ENCODE peak calls at places on chromosomes 2 and 18, in eight cellular contexts. V is upper lobe of right lung, I is spleen, Z is left lung, E is fibroblast of mammary gland, G is DND-41, N is AG04450, Q is suprapubic skin. M is an unnamed sample.

GRCh38 chr2:219428469-219428868 is 6.2 kb upstream of the SPEG start:
- DNase-seq in E (no peak), N (no peak), Z (no peak), G (no peak), Q (no peak), V (no peak), I (no peak), M (no peak)

GRCh38 chr2:78417355-78417754 is 608.1 kb upstream of the REG3G start:
- DNase-seq in Z (no peak), E (no peak), I (no peak), N (no peak), V (no peak), Q (no peak), G (no peak), M (no peak)

GRCh38 chr2:105790467-105791118 is 45.9 kb downstream of the NCK2 start:
- DNase-seq in I (no peak), Z (no peak), N (no peak), E (no peak), G (no peak), Q (no peak), V (no peak), M (no peak)

GRCh38 chr2:202945-203344 is 60.9 kb downstream of the SH3YL1 start:
- DNase-seq in N (no peak), Q (no peak), G (no peak), V (no peak), I (no peak), Z (no peak), E (no peak), M (no peak)

GRCh38 chr2:18560797-18561085 is 288 bp upstream of the RDH14 start:
- DNase-seq in G (no peak), N (no peak), I (no peak), Q (no peak), V (no peak), E (no peak), Z (no peak), M (no peak)

GRCh38 chr2:96209729-96210085 is 1.1 kb upstream of the STARD7 start:
- DNase-seq in G (no peak), E (no peak), I (no peak), Z (no peak), N (no peak), Q (no peak), V (no peak), M (no peak)

GRCh38 chr2:233414777-233415570 is 60.7 kb downstream of the DGKD start:
- DNase-seq in G (no peak), Z (no peak), I (no peak), V (no peak), N (no peak), E (peak), Q (no peak), M (no peak)

GRCh38 chr18:41719808-41720207 is 235.2 kb upstream of the PIK3C3 start:
- DNase-seq in I (no peak), G (no peak), V (no peak), Z (no peak), Q (no peak), N (no peak), E (no peak), M (no peak)

GRCh38 chr2:120586507-120587283 is 149.0 kb upstream of the GLI2 start:
- DNase-seq in E (no peak), N (no peak), I (no peak), Z (peak), Q (no peak), V (peak), G (no peak), M (peak)

GRCh38 chr2:23944527-23944926 is 4.3 kb downstream of the UBXN2A start:
- DNase-seq in I (no peak), G (no peak), E (no peak), Q (no peak), N (no peak), V (no peak), Z (no peak), M (peak)

GRCh38 chr2:164620873-164621760 is at the start of gene GRB14:
- DNase-seq in I (peak), V (peak), Z (peak), N (no peak), E (peak), Q (peak), G (no peak), M (peak)

GRCh38 chr2:64114063-64114911 is 29.9 kb downstream of the PELI1 start:
- DNase-seq in I (no peak), V (no peak), N (peak), G (no peak), Q (no peak), Z (no peak), E (peak), M (peak)

GRCh38 chr2:140880573-140880972 is 1250.2 kb downstream of the LRP1B start:
- DNase-seq in I (no peak), V (no peak), N (peak), Q (no peak), E (no peak), G (no peak), Z (no peak), M (no peak)

GRCh38 chr2:107687087-107687486 is 139.6 kb upstream of the RGPD4 start:
- DNase-seq in N (no peak), V (no peak), G (no peak), Q (no peak), E (no peak), I (no peak), Z (no peak), M (no peak)

GRCh38 chr2:152644197-152644873 is 72.9 kb downstream of the PRPF40A start:
- DNase-seq in E (no peak), V (no peak), Z (no peak), N (no peak), G (no peak), I (no peak), Q (no peak), M (no peak)

GRCh38 chr2:68438455-68439303 is 28.4 kb downstream of the FBXO48 start:
- DNase-seq in Q (no peak), Z (no peak), V (no peak), G (no peak), I (no peak), E (no peak), N (no peak), M (no peak)

GRCh38 chr2:204104821-204105220 is 168.3 kb downstream of the ICOS start:
- DNase-seq in V (no peak), N (no peak), Q (no peak), E (no peak), G (no peak), Z (no peak), I (no peak), M (no peak)

GRCh38 chr2:14451312-14451711 is 181.2 kb upstream of the LRATD1 start:
- DNase-seq in Q (no peak), V (no peak), G (no peak), E (no peak), I (no peak), Z (no peak), N (no peak), M (no peak)

GRCh38 chr2:162798407-162798806 is 40.2 kb downstream of the KCNH7 start:
- DNase-seq in V (no peak), E (no peak), Z (no peak), G (no peak), Q (no peak), I (no peak), N (no peak), M (no peak)

GRCh38 chr2:137975280-137976271 is 11.3 kb downstream of the HNMT start:
- DNase-seq in Q (no peak), N (no peak), V (no peak), E (no peak), I (no peak), G (no peak), Z (no peak), M (no peak)

GRCh38 chr2:96900237-96900636 is 30.4 kb upstream of the SEMA4C start:
- DNase-seq in V (no peak), N (no peak), Z (no peak), E (no peak), I (no peak), Q (no peak), G (no peak), M (no peak)

GRCh38 chr18:21141678-21142422 is 30.2 kb upstream of the ROCK1 start:
- DNase-seq in G (no peak), N (no peak), E (peak), V (no peak), Q (no peak), I (no peak), Z (no peak), M (no peak)

GRCh38 chr2:180829261-180829660 is 151.1 kb upstream of the UBE2E3 start:
- DNase-seq in I (no peak), N (no peak), Z (no peak), E (no peak), G (no peak), Q (no peak), V (no peak), M (no peak)

GRCh38 chr18:29147944-29148343 is 971.0 kb upstream of the CDH2 start:
- DNase-seq in I (no peak), E (peak), Z (no peak), N (peak), G (peak), Q (no peak), V (no peak), M (peak)

GRCh38 chr2:239827511-239827865 is 197.7 kb downstream of the NDUFA10 start:
- DNase-seq in G (no peak), Z (peak), N (no peak), V (peak), Q (peak), I (peak), E (no peak), M (no peak)

GRCh38 chr2:24745825-24746224 is 47.4 kb downstream of the PTRHD1 start:
- DNase-seq in V (no peak), G (no peak), Q (no peak), Z (no peak), I (no peak), E (no peak), N (no peak), M (no peak)

GRCh38 chr2:229489016-229489415 is 217.9 kb upstream of the PID1 start:
- DNase-seq in Z (no peak), N (no peak), G (no peak), E (peak), Q (no peak), V (no peak), I (no peak), M (no peak)

GRCh38 chr18:56240405-56240804 is 398.0 kb downstream of the TXNL1 start:
- DNase-seq in V (no peak), G (no peak), Z (no peak), I (no peak), E (peak), N (peak), Q (no peak), M (no peak)

GRCh38 chr2:151481744-151482143 is 72.0 kb downstream of the RIF1 start:
- DNase-seq in Z (no peak), N (no peak), G (no peak), Q (no peak), I (no peak), V (no peak), E (no peak), M (no peak)
- TF ChIP-seq CTCF in Z (no peak), N (no peak), G (no peak), Q (no peak), I (no peak), V (no peak), E (no peak), M (no peak)

GRCh38 chr18:35604369-35604768 is 22.8 kb downstream of the GALNT1 start:
- DNase-seq in G (no peak), I (no peak), N (no peak), V (no peak), Z (no peak), Q (no peak), E (no peak), M (no peak)
- H3K4me3 ChIP-seq in G (no peak), I (no peak), N (no peak), V (no peak), Z (no peak), Q (no peak), E (no peak), M (no peak)

GRCh38 chr18:73774836-73775509 is 372.7 kb downstream of the FBXO15 start:
- DNase-seq in E (peak), V (no peak), N (no peak), I (no peak), Z (peak), Q (no peak), G (no peak), M (peak)
- TF ChIP-seq CTCF in E (no peak), V (no peak), N (no peak), I (no peak), Z (no peak), Q (no peak), G (no peak), M (peak)

DNA sequence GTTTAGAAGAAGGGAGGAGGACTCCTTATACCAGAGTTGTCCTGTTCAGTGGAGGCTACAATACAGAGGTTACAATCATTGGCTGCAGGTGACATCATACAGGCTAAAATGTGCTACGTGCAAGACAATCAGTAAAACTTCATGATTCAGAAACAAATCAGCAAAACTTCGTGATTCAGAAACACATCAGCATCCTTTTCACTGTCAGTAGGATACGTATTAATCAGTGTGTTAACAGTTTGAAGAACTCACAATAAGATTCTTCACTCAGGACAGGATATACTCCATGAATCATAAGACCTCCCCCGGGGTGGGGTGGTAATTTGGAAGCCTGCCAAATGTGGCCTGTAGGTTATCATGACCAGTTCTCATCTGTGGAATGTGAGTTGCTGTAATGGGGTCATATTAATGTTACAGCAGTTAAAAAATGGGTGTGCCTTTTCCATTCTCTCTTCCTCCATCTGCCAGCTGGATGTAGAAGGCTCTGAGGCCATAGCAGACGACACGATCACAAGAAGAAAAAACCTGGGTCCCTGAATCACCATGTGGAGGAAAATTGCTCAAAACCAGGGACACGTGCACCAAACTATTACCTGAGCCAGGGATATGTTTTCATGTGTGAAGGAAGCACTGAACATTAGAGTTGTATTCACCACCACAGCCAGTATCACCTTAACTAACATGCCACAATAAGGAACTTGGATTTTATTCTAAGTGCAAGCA is 134.8 kb upstream of the CREB1 start:
- DNase-seq in I (no peak), V (no peak), N (peak), Z (no peak), Q (no peak), G (no peak), E (peak), M (no peak)
- H3K4me3 ChIP-seq in I (no peak), V (no peak), N (no peak), Z (no peak), Q (no peak), G (no peak), E (no peak), M (no peak)

DNA sequence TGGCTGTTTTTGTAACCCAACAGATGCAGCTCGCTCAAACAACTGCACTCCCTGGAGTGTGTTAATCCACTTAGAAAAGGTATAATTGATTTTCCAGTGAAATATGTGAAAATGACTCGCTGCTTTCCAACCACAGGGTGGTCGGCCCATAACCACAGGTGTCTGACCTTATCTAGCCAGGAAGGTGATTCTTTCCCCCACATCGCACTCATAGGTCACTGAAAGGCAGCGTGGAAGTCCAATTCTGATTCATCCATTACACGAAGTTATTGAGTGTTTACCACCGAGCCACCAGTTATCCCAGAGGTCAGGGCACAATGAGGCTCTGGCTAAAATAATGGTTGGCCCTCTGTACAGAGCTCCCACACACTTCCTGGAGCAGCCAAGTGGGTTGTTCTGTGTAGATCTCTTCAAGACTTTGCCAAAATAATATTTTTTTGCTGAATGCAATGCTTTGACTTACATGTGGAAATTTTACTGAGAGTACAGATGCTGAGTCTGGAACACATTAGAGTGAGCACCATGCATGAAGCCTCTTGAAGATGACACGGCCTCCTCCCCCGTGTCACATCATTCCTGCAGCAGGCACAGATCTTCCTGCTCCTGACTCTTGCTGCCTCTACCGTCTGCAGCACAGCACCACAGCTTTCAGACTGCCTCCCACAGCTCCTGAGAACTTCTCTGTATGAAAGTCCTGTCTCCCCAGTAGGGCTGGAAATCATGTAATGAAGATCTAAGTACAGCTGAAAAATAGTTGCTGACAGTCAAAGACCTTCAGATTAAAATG is 396.1 kb downstream of the ZNF516 start:
- DNase-seq in I (no peak), G (no peak), Q (no peak), V (no peak), E (no peak), N (no peak), Z (no peak), M (no peak)
- TF ChIP-seq CTCF in I (no peak), G (no peak), Q (no peak), V (no peak), E (no peak), N (no peak), Z (no peak), M (peak)

GRCh38 chr2:223051580-223052375 is at the start of gene KCNE4:
- DNase-seq in G (no peak), Q (no peak), I (no peak), N (no peak), V (no peak), E (peak), Z (no peak), M (peak)
- H3K4me3 ChIP-seq in G (no peak), Q (peak), I (peak), N (peak), V (peak), E (peak), Z (peak), M (no peak)

GRCh38 chr2:102391530-102391929 is 31.4 kb upstream of the IL18RAP start:
- DNase-seq in Q (no peak), I (no peak), G (no peak), Z (no peak), V (no peak), N (no peak), E (no peak), M (no peak)
- TF ChIP-seq CTCF in Q (no peak), I (no peak), G (no peak), Z (no peak), V (no peak), N (no peak), E (no peak), M (no peak)